ENCODE peak calls at places on chromosomes 3 and 15, in eight cellular contexts. U is ovary, H is prostate gland, S is testis, W is fibroblast of the aortic adventitia, E is foreskin fibroblast, O is cardiac muscle cell, A is sigmoid colon. L is an unnamed sample.

GRCh38 chr3:108345492-108346205 is 49.3 kb downstream of the HHLA2 start:
- DNase-seq in U (no peak), H (no peak), S (no peak), W (no peak), E (peak; percentile 22), O (no peak), A (no peak), L (no peak)

GRCh38 chr15:47432831-47433230 is 284.5 kb upstream of the SEMA6D start:
- DNase-seq in U (no peak), H (no peak), S (no peak), W (no peak), E (peak; percentile 66), O (no peak), A (no peak), L (peak; percentile 30)

GRCh38 chr3:176951144-176951543 is 246.1 kb downstream of the TBL1XR1 start:
- DNase-seq in U (no peak), H (no peak), S (no peak), W (no peak), E (no peak), O (no peak), A (no peak), L (no peak)

GRCh38 chr15:70212963-70213315 is 115.2 kb upstream of the TLE3 start:
- DNase-seq in U (no peak), H (no peak), S (no peak), W (no peak), E (no peak), O (no peak), A (no peak), L (no peak)

GRCh38 chr3:127254730-127255129 is 33.1 kb downstream of the PRR20G start:
- DNase-seq in U (no peak), H (no peak), S (no peak), W (no peak), E (no peak), O (peak; percentile 10), A (no peak), L (no peak)

GRCh38 chr3:103195201-103195600 is 760.4 kb downstream of the ZPLD1 start:
- DNase-seq in U (no peak), H (no peak), S (no peak), W (no peak), E (no peak), O (no peak), A (no peak), L (peak; percentile 59)

GRCh38 chr3:141392416-141392815 is 24.1 kb downstream of the ZBTB38 start:
- DNase-seq in U (no peak), H (no peak), S (no peak), W (no peak), E (no peak), O (no peak), A (no peak), L (no peak)

GRCh38 chr3:86702381-86702958 is 288.5 kb downstream of the VGLL3 start:
- DNase-seq in U (no peak), H (no peak), S (no peak), W (peak; percentile 10), E (peak; percentile 18), O (peak; percentile 0), A (no peak), L (peak; percentile 21)

GRCh38 chr3:58347984-58348383 is 15.3 kb downstream of the PXK start:
- DNase-seq in U (no peak), H (no peak), S (no peak), W (no peak), E (no peak), O (no peak), A (no peak), L (no peak)

GRCh38 chr3:58490860-58491501 is 915 bp upstream of the KCTD6 start:
- DNase-seq in U (peak; percentile 39), H (no peak), S (no peak), W (no peak), E (no peak), O (no peak), A (peak; percentile 70), L (no peak)

GRCh38 chr3:42803800-42804112 is 534 bp downstream of the HIGD1A start:
- DNase-seq in U (peak; percentile 45), H (no peak), S (peak; percentile 53), W (no peak), E (peak; percentile 58), O (peak; percentile 32), A (no peak), L (peak; percentile 42)

GRCh38 chr15:22979069-22979698 is 984 bp downstream of the CYFIP1 start:
- DNase-seq in U (peak; percentile 39), H (peak; percentile 62), S (peak; percentile 82), W (peak; percentile 49), E (peak; percentile 80), O (peak; percentile 51), A (peak; percentile 72), L (peak; percentile 48)

GRCh38 chr15:84915011-84915958 is 30.8 kb downstream of the SLC28A1 start:
- DNase-seq in U (peak; percentile 74), H (peak; percentile 84), S (peak; percentile 78), W (peak; percentile 80), E (peak; percentile 84), O (peak; percentile 78), A (peak; percentile 87), L (peak; percentile 89)

GRCh38 chr15:25737218-25737643 is 125.9 kb downstream of the ATP10A start:
- DNase-seq in U (no peak), H (no peak), S (peak; percentile 63), W (peak; percentile 52), E (peak; percentile 31), O (no peak), A (peak; percentile 57), L (peak; percentile 50)

GRCh38 chr3:56921573-56922571 is 120.1 kb upstream of the ARHGEF3 start:
- DNase-seq in U (no peak), H (peak; percentile 8), S (peak; percentile 43), W (peak; percentile 97), E (no peak), O (peak; percentile 78), A (peak; percentile 71), L (peak; percentile 9)

DNA sequence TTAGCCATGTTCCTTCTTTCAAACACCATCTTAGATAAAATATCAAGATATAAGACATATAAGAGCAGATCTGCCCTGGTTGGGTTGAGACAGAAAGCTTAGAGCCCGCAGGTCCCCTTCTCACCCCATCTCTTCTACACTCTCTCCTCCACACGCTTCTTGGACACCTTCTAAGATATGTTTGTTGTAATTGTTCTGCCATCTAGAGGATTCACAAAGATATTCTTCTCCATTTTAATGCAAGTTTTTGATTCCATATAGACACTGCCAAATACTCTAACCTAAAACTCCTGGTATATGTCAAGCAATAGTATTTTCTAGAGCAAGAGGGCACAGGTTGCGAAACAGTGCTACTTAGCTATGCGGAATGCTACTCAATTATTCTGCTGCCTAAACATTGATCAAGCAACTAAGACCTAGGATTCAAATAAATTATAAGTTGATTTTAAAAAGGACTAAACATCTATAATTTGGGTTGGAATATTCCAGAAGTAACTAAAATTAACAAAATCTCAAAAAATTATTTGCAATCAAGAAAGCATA is 6.8 kb downstream of the CHRM5 start:
- DNase-seq in U (no peak), H (no peak), S (no peak), W (peak; percentile 34), E (peak; percentile 36), O (peak; percentile 23), A (no peak), L (no peak)
- TF ChIP-seq CTCF in U (no peak), H (no peak), S (no peak), W (no peak), E (no peak), O (no peak), A (no peak), L (no peak)

GRCh38 chr3:150179330-150179729 is 208.6 kb upstream of the PFN2 start:
- DNase-seq in U (no peak), H (no peak), S (no peak), W (no peak), E (no peak), O (no peak), A (no peak), L (no peak)

GRCh38 chr3:150183619-150184425 is 213.1 kb upstream of the PFN2 start:
- DNase-seq in U (peak; percentile 69), H (peak; percentile 60), S (peak; percentile 79), W (peak; percentile 90), E (peak; percentile 93), O (peak; percentile 86), A (peak; percentile 84), L (peak; percentile 85)

GRCh38 chr3:150180349-150180748 is 209.7 kb upstream of the PFN2 start:
- DNase-seq in U (no peak), H (no peak), S (no peak), W (peak; percentile 80), E (peak; percentile 92), O (peak; percentile 80), A (no peak), L (peak; percentile 87)

DNA sequence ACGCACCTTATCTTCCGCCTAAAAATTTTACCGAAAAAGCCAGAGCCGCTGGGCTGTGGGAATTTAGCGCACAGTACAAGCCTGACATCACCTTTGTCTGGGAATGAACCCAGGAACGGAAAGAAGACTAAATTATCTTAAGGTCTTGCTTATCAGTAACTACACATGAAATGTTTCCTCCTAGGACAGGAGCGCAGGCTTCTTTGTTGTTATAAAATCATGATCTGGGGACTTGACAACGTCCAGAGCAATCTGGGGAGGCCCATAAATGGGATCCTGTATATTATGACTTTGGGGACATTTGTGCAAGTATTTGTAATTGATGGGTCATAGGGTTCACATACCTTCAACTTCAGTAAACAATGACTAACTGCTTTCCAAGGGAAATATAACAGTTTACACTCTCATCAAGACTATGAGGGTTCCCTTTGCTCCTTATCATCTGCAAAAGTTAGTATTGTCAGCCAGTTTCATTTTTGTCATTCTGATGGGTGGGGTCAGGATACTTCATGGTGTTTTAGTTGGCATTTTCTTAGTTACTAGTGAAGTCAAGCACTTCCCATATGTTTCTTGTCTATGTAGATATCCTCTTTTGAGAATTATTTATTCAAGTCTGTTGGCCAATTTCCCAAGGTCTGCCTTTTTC is 213.9 kb upstream of the PFN2 start:
- DNase-seq in U (no peak), H (no peak), S (no peak), W (peak; percentile 83), E (peak; percentile 53), O (peak; percentile 13), A (no peak), L (peak; percentile 23)
- H3K4me3 ChIP-seq in U (peak overlapping the region; percentile 25), H (no peak overlapping the region), S (peak overlapping the region; percentile 29), W (peak overlapping the region; percentile 62), E (peak overlapping the region; percentile 56), O (no peak overlapping the region), A (peak overlapping the region; percentile 12), L (peak overlapping the region; percentile 42)

GRCh38 chr15:45136378-45136764 is 6.6 kb downstream of the DUOX1 start:
- DNase-seq in U (no peak), H (no peak), S (no peak), W (no peak), E (no peak), O (no peak), A (no peak), L (no peak)
- TF ChIP-seq CTCF in U (no peak), H (no peak), S (peak; percentile 10), W (peak; percentile 24), E (no peak), O (peak; percentile 42), A (no peak), L (peak; percentile 31)

DNA sequence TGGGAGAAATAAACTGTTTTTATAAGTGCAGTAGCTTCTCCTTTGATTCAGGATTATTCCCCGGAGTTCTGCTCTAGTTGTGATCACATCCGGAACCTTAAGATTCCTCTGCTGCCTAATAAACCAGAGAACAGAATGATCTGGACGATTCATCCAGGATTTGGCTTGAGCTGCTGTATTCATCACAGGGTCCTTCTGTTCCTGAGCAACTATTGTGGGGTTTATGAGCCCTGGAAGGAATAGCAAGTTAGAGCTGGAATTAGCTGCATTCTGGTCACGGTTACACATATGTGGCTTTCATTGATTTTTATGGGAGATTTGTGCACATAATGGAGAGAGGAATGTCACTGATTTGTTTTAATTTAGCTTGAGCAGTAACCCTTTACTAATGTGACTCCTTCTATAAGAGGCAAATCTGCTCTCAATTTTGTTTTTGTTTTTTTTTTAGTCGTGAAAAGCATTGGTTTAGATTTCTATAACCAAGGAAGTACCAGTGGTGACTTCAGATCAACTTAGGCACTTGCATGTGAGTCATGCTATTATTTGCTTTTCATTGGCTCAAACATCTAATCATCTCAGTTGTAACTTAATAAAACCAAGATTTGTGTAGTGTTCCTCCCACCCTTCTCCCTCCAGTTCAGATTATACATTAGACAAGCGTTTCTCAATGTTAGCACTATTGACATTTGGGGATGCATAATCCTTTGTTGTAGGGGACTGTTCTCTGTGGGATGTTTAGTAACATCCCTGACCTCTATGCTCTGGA is 148.4 kb downstream of the OTOL1 start:
- DNase-seq in U (no peak), H (peak; percentile 14), S (no peak), W (no peak), E (peak; percentile 24), O (no peak), A (no peak), L (peak; percentile 2)
- H3K4me3 ChIP-seq in U (no peak overlapping the region), H (no peak overlapping the region), S (no peak overlapping the region), W (no peak overlapping the region), E (no peak overlapping the region), O (no peak overlapping the region), A (no peak overlapping the region), L (no peak overlapping the region)